ENCODE peak calls at places on chromosomes 4 and X, in four cellular contexts. F, A, I and R are unnamed samples.

GRCh38 chrX:154401918-154402621 is 3.9 kb downstream of the RPL10 start:
- DNase-seq in I (no peak), F (no peak), A (no peak), R (no peak)

GRCh38 chrX:10769165-10769564 is 148.8 kb upstream of the MID1 start:
- DNase-seq in I (no peak), A (no peak), F (peak; percentile 52), R (no peak)

GRCh38 chr4:10096201-10096975 is 20.2 kb downstream of the WDR1 start:
- DNase-seq in F (peak; percentile 94), A (peak; percentile 70), I (no peak), R (peak; percentile 69)

GRCh38 chr4:178958725-178959440 is 1516.6 kb upstream of the AGA start:
- DNase-seq in I (no peak), A (no peak), F (no peak), R (no peak)

GRCh38 chrX:47515941-47516649 is 33.1 kb upstream of the ZNF41 start:
- DNase-seq in F (peak; percentile 69), I (no peak), A (no peak), R (no peak)

GRCh38 chr4:2082627-2083026 is 23.5 kb downstream of the NAT8L start:
- DNase-seq in I (no peak), A (no peak), F (no peak), R (no peak)

GRCh38 chr4:6746721-6747689 is 31.0 kb downstream of the BLOC1S4 start:
- DNase-seq in A (peak; percentile 90), F (peak; percentile 13), I (no peak), R (no peak)

GRCh38 chr4:104469794-104470193 is 24.9 kb downstream of the CXXC4 start:
- DNase-seq in F (no peak), I (no peak), A (no peak), R (no peak)

GRCh38 chr4:100977746-100978397 is 369.5 kb downstream of the PPP3CA start:
- DNase-seq in I (no peak), F (peak; percentile 31), A (no peak), R (no peak)

GRCh38 chr4:139685180-139685579 is 19.6 kb downstream of the MGST2 start:
- DNase-seq in I (no peak), A (no peak), F (no peak), R (no peak)

GRCh38 chr4:185741795-185742194 is 70.2 kb downstream of the SORBS2 start:
- DNase-seq in A (no peak), F (no peak), I (no peak), R (no peak)

DNA sequence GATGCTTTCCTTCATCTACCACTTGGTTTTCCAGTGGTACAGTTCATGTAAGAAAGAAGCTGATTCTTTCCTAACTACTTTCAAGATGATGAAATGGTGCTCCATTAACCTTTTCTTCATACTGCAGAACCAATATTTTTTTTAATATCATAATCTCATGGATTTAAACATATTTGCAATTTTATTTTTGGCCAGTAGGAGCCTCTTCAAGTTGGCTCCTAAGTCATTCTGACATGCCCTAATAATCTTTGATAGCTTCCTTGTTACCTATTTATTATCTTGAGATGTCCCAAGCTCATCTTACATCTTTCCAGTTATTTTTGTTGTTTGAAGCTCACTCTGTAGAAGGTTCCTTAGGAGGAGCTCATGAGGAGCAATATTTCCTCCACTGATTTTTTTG is 170.2 kb downstream of the APBB2 start:
- DNase-seq in A (no peak), F (peak; percentile 18), I (no peak), R (no peak)
- TF ChIP-seq CTCF in A (no peak), F (no peak), I (no peak), R (no peak)

GRCh38 chr4:143025111-143025704 is 159.5 kb upstream of the USP38 start:
- DNase-seq in A (no peak), I (peak; percentile 9), F (peak; percentile 28), R (no peak)
- TF ChIP-seq CTCF in A (peak; percentile 40), I (peak; percentile 35), F (peak; percentile 22), R (no peak)

GRCh38 chr4:155403886-155404285 is 27.1 kb upstream of the MAP9 start:
- DNase-seq in I (no peak), A (no peak), F (peak; percentile 68), R (no peak)
- TF ChIP-seq CTCF in I (peak; percentile 25), A (peak; percentile 40), F (peak; percentile 45), R (no peak)

DNA sequence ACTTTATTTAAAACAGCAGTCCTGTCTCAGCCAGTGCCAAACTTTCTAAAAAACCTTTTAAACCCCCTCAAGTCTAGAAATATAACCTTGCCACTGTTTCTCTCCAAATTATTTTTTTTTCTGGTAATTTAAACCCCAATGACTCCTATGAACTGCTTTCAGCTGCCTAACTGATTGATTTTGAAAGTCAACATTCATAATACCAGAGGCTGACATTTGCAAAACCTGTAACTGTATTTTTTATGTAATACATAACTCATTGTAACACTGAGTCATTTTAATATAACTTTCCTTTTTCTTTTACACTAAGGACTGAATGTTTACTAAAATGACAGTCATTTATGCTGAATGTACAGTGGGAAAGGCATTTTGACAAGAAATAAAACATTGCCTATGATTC is 19.1 kb upstream of the EGFL6 start:
- DNase-seq in I (no peak), A (no peak), F (no peak), R (no peak)
- TF ChIP-seq CTCF in I (no peak), A (no peak), F (no peak), R (no peak)

DNA sequence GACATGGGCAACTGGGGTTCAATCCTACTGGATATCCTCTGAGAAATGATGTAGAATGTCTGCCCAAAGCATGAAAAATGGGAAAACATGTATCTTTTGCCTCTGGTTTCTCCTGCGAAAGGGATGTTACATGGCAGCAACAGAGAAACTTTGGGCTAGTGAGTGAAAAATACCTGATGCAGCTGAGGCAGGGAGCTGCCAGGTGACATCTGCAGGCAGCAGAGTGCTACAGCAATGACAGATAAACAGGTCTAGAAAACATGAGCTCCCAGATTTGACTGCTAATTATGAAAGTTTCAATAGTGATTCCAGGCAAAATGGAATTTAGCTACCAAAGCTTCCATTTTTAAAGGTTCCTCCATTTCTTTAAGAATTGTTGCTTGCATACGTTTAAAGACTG is 4.8 kb upstream of the CXCL1 start:
- DNase-seq in F (no peak), I (peak; percentile 11), A (no peak), R (no peak)
- TF ChIP-seq CTCF in F (peak; percentile 30), I (peak; percentile 43), A (peak; percentile 20), R (no peak)

DNA sequence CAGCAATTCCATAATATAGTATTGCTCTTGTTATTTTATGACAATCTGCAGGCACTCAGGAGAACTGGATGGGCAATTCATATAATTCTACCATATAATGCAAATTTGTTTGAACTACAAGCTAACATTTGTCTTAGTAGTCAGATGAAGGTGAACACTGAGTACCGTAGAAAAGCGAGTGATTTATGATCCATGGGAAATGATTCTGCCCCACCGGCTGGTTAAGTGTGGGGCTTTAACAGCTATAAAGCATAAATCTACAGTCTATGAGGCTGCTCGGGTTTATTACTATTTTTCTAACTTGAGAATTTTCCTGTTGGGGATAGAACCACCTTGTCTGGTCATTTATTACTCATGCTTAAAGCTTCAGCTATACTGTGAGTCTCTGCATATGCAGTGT is 275.5 kb downstream of the PCDH10 start:
- DNase-seq in I (no peak), A (no peak), F (no peak), R (no peak)
- TF ChIP-seq CTCF in I (no peak), A (no peak), F (no peak), R (no peak)

DNA sequence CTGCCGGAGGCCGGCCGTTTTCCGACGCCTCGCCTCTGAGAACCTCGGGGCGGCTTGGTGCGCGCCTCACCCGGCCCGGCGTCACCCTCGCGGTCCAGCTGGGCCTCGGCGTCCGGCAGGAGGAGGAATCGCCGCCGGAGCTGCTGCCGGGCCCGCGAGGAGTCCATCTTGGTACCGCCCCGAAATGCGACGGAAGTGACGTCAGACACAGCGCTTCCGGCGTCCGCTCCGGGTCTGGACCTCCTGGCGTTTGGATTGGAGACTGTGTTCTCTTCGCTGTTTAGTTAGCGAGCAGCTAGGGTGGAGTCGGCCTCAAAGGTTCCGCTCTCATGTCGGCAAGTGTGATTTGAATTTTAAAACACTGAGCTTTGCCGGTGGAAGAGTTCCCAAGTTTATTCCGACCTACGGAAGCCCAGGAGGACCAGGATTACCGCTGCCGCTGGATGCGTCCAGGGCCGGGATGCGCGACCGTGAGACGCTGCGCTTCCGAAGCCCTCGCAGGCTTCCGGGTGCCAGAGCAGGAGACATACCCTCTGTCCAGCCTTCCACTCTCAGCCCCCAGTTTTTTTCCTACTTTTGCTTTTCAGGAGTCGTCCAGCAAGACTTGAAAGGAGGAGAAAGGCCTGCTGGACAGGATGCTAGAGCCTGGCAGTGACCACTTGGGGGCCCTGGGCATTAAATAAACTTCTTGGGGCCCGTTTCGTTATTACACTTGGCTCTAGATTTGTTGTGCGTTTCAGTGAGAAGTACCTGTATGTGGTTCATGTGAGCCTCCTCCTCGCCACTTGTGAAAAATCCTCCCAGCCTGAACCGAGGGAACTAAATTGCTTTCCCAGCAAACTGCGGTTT is at the start of gene TMEM128:
- DNase-seq in I (peak; percentile 90), A (peak; percentile 94), F (peak; percentile 92), R (peak; percentile 93)
- TF ChIP-seq CTCF in I (peak; percentile 36), A (peak; percentile 5), F (no peak), R (peak; percentile 16)